ENCODE peak calls at places on chromosomes 1 and 21, in ten cellular contexts. H, L, I, G, N, V, J, A, P and E are unnamed samples.

GRCh38 chr1:63199666-63200065 is 122.7 kb upstream of the FOXD3 start:
- DNase-seq in H (no peak), L (no peak), I (no peak), G (no peak), N (no peak), V (no peak), J (peak), A (no peak), P (no peak), E (no peak)

GRCh38 chr1:228206582-228207351 is 1.1 kb upstream of the OBSCN start:
- DNase-seq in H (no peak), L (no peak), I (no peak), G (no peak), N (no peak), V (no peak), J (no peak), A (no peak), P (no peak), E (no peak)

GRCh38 chr1:244089561-244089960 is 38.5 kb downstream of the ZBTB18 start:
- DNase-seq in H (no peak), L (no peak), I (no peak), G (no peak), N (no peak), V (no peak), J (no peak), A (no peak), P (no peak), E (no peak)

GRCh38 chr1:245310605-245311531 is 156.1 kb downstream of the KIF26B start:
- DNase-seq in H (peak), L (no peak), I (no peak), G (no peak), N (no peak), V (peak), J (peak), A (peak), P (peak), E (no peak)

GRCh38 chr21:22311741-22312462 is 1313.7 kb downstream of the NCAM2 start:
- DNase-seq in H (no peak), L (no peak), I (no peak), G (no peak), N (no peak), V (no peak), J (no peak), A (no peak), P (no peak), E (no peak)

GRCh38 chr1:164725401-164725800 is 166.4 kb downstream of the PBX1 start:
- DNase-seq in H (no peak), L (no peak), I (no peak), G (no peak), N (no peak), V (no peak), J (no peak), A (no peak), P (peak), E (no peak)

GRCh38 chr1:79281442-79281841 is 274.9 kb upstream of the ADGRL4 start:
- DNase-seq in H (no peak), L (no peak), I (no peak), G (no peak), N (no peak), V (no peak), J (no peak), A (no peak), P (no peak), E (no peak)

GRCh38 chr1:208137144-208137682 is 107.0 kb downstream of the PLXNA2 start:
- DNase-seq in H (no peak), L (no peak), I (no peak), G (no peak), N (no peak), V (no peak), J (no peak), A (no peak), P (no peak), E (no peak)

GRCh38 chr1:147772540-147772939 is 12.1 kb upstream of the GJA5 start:
- DNase-seq in H (no peak), L (no peak), I (no peak), G (no peak), N (no peak), V (no peak), J (no peak), A (no peak), P (no peak), E (no peak)

GRCh38 chr1:216820345-216820744 is 97.1 kb upstream of the ESRRG start:
- DNase-seq in H (no peak), L (no peak), I (no peak), G (no peak), N (no peak), V (no peak), J (peak), A (no peak), P (no peak), E (no peak)

GRCh38 chr1:61892977-61893376 is 150.7 kb downstream of the PATJ start:
- DNase-seq in H (no peak), L (no peak), I (no peak), G (no peak), N (no peak), V (no peak), J (no peak), A (no peak), P (no peak), E (no peak)

GRCh38 chr1:55015731-55016620 is 17.2 kb downstream of the BSND start:
- DNase-seq in H (no peak), L (no peak), I (no peak), G (no peak), N (no peak), V (no peak), J (peak), A (no peak), P (no peak), E (no peak)

GRCh38 chr1:153122831-153123421 is 9.6 kb upstream of the SPRR2F start:
- DNase-seq in H (peak), L (no peak), I (peak), G (no peak), N (no peak), V (peak), J (peak), A (no peak), P (no peak), E (no peak)

GRCh38 chr21:30072496-30072895 is 94.1 kb downstream of the CLDN17 start:
- DNase-seq in H (no peak), L (no peak), I (no peak), G (no peak), N (peak), V (no peak), J (peak), A (peak), P (no peak), E (no peak)

GRCh38 chr1:182433580-182433979 is 16.4 kb upstream of the RGSL1 start:
- DNase-seq in H (no peak), L (no peak), I (no peak), G (no peak), N (no peak), V (no peak), J (no peak), A (no peak), P (no peak), E (no peak)

GRCh38 chr1:209248649-209249279 is 334.8 kb upstream of the CAMK1G start:
- DNase-seq in H (no peak), L (no peak), I (peak), G (no peak), N (peak), V (peak), J (peak), A (peak), P (peak), E (peak)

GRCh38 chr1:94772230-94772641 is 47.9 kb upstream of the SLC44A3 start:
- DNase-seq in H (no peak), L (no peak), I (no peak), G (no peak), N (no peak), V (no peak), J (no peak), A (no peak), P (no peak), E (peak)

DNA sequence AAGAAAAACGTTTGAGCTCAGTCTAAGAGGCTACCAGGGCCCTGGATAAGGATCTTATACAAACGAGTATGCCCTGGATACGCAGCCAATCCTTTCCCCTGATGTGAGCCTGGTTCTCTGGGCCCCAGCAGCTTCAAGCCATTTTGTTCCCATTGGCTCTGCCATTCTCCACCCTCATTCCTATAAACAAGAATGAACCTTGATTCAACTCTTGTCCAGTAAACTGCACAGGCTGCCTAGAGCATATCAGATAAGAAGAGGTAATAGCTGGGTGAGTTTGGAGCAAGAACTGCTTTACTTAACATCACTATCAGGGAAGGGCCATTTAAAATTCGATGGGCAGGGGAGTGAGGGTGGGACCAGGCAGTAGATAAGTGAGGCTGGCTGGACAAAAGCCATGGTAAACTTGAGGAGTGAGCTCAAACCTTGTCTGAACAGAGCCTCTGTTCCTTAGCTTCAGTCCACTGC is 11.3 kb downstream of the BTG2 start:
- DNase-seq in H (no peak), L (no peak), I (no peak), G (no peak), N (peak), V (no peak), J (no peak), A (no peak), P (no peak), E (no peak)
- TF ChIP-seq CTCF in H (no peak), L (no peak), I (no peak), G (no peak), N (no peak), V (no peak), J (no peak), A (no peak), P (no peak), E (no peak)

DNA sequence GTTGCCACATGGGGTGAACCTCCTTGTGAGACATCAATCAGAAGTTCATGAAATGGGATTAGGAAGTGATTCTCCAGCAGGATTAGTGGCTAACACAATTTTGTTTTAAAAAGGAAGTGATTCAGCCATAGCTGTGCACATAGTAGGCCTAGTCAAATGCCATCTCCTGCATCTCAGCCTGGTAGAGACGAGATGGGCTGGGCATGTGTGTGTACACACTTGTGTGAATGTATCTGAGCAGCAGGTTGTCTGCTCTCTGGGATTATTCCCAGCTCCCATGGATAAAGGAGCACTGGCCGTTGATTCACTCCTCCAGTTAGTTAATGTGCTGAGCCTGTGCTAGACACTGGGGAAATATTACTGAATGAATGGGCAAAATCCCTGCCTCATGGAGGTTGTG is 2.0 kb downstream of the FOXE3 start:
- DNase-seq in H (no peak), L (no peak), I (no peak), G (no peak), N (no peak), V (no peak), J (no peak), A (no peak), P (no peak), E (no peak)
- TF ChIP-seq CTCF in H (no peak), L (no peak), I (no peak), G (no peak), N (no peak), V (no peak), J (no peak), A (no peak), P (no peak), E (no peak)

GRCh38 chr1:156894001-156894400 is 483 bp downstream of the PEAR1 start:
- DNase-seq in H (no peak), L (peak), I (no peak), G (no peak), N (no peak), V (no peak), J (no peak), A (no peak), P (no peak), E (no peak)

GRCh38 chr1:156894711-156895407 is 1.3 kb downstream of the PEAR1 start:
- DNase-seq in H (no peak), L (peak), I (no peak), G (no peak), N (no peak), V (no peak), J (no peak), A (no peak), P (peak), E (no peak)

GRCh38 chr1:156892190-156893047 is 1.1 kb upstream of the PEAR1 start:
- DNase-seq in H (peak), L (peak), I (peak), G (peak), N (peak), V (peak), J (peak), A (peak), P (peak), E (peak)

GRCh38 chr1:156895408-156895874 is 1.9 kb downstream of the PEAR1 start:
- DNase-seq in H (no peak), L (no peak), I (no peak), G (no peak), N (no peak), V (no peak), J (no peak), A (no peak), P (no peak), E (no peak)

GRCh38 chr1:156893048-156893953 is at the start of gene PEAR1:
- DNase-seq in H (no peak), L (no peak), I (no peak), G (no peak), N (no peak), V (no peak), J (peak), A (peak), P (peak), E (no peak)
- TF ChIP-seq CTCF in H (no peak), L (no peak), I (no peak), G (no peak), N (no peak), V (no peak), J (peak), A (no peak), P (no peak), E (no peak)

DNA sequence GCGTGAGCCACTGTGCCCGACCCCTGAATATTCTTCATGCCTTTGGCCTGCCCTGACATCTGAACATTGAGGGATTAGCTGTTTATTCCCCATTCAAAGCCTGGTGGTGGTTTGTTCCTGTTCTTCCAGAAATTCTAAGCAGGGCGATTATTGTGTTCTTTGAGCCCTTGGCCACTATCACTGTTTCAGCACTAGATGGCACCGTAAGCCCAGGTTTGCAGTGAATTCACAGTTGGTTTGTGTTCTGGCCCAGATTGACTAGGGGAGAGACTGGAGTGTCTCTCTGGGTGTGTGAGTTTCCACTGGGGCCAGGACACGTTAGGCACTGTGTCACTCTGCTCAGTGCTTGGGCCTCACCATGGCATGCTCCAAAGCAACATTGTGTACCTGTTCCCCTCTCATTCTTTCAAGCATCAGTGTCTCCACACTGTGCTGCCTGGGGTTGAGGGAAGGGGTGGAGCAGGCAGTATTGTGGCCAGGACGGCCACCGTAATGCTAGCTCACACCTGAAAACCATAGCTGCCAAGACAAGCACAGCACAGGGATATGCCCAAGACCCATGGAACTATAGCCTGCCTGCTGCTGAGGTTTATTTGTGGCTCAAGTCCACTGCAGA is 52.7 kb downstream of the PKN2 start:
- DNase-seq in H (peak), L (no peak), I (peak), G (no peak), N (no peak), V (no peak), J (peak), A (no peak), P (peak), E (no peak)
- TF ChIP-seq CTCF in H (peak), L (peak), I (peak), G (no peak), N (no peak), V (peak), J (peak), A (peak), P (no peak), E (no peak)